ENCODE peak calls at places on chromosomes 5 and 9, in eight cellular contexts. One of them, this sample, is unnamed.

GRCh38 chr5:74636149-74636548 is 4.4 kb downstream of the ENC1 start:
- DNase-seq in suprapubic skin: no peak
- DNase-seq in psoas muscle: no peak
- DNase-seq in cardiac muscle cell: no peak
- DNase-seq in fibroblast of the aortic adventitia: no peak
- DNase-seq in GM06990: no peak
- DNase-seq in AG09309: no peak
- DNase-seq in AG04450: no peak
- DNase-seq in this sample: no peak

GRCh38 chr9:77215874-77216273 is 38.5 kb downstream of the VPS13A start:
- DNase-seq in suprapubic skin: no peak
- DNase-seq in psoas muscle: no peak
- DNase-seq in cardiac muscle cell: peak; percentile 40
- DNase-seq in fibroblast of the aortic adventitia: peak; percentile 32
- DNase-seq in GM06990: no peak
- DNase-seq in AG09309: no peak
- DNase-seq in AG04450: no peak
- DNase-seq in this sample: no peak

GRCh38 chr5:142280066-142281011 is 44.5 kb downstream of the SPRY4 start:
- DNase-seq in suprapubic skin: no peak
- DNase-seq in psoas muscle: peak; percentile 78
- DNase-seq in cardiac muscle cell: peak; percentile 84
- DNase-seq in fibroblast of the aortic adventitia: peak; percentile 12
- DNase-seq in GM06990: no peak
- DNase-seq in AG09309: no peak
- DNase-seq in AG04450: no peak
- DNase-seq in this sample: no peak

GRCh38 chr5:4700082-4700481 is 440.0 kb upstream of the ADAMTS16 start:
- DNase-seq in suprapubic skin: peak; percentile 74
- DNase-seq in psoas muscle: peak; percentile 60
- DNase-seq in cardiac muscle cell: peak; percentile 4
- DNase-seq in fibroblast of the aortic adventitia: peak; percentile 71
- DNase-seq in GM06990: no peak
- DNase-seq in AG09309: no peak
- DNase-seq in AG04450: no peak
- DNase-seq in this sample: peak; percentile 84

GRCh38 chr5:39420482-39421145 is 4.2 kb downstream of the DAB2 start:
- DNase-seq in suprapubic skin: peak; percentile 87
- DNase-seq in psoas muscle: peak; percentile 76
- DNase-seq in cardiac muscle cell: peak; percentile 89
- DNase-seq in fibroblast of the aortic adventitia: peak; percentile 92
- DNase-seq in GM06990: no peak
- DNase-seq in AG09309: peak; percentile 57
- DNase-seq in AG04450: no peak
- DNase-seq in this sample: no peak

GRCh38 chr9:130844028-130844427 is 9.0 kb downstream of the ABL1 start:
- DNase-seq in suprapubic skin: no peak
- DNase-seq in psoas muscle: peak; percentile 66
- DNase-seq in cardiac muscle cell: no peak
- DNase-seq in fibroblast of the aortic adventitia: peak; percentile 60
- DNase-seq in GM06990: no peak
- DNase-seq in AG09309: no peak
- DNase-seq in AG04450: no peak
- DNase-seq in this sample: no peak

GRCh38 chr5:64666058-64666457 is 24.2 kb upstream of the SHISAL2B start:
- DNase-seq in suprapubic skin: no peak
- DNase-seq in psoas muscle: no peak
- DNase-seq in cardiac muscle cell: peak; percentile 88
- DNase-seq in fibroblast of the aortic adventitia: peak; percentile 78
- DNase-seq in GM06990: no peak
- DNase-seq in AG09309: peak; percentile 58
- DNase-seq in AG04450: peak; percentile 29
- DNase-seq in this sample: no peak

GRCh38 chr5:178668579-178668978 is 41.7 kb upstream of the CLK4 start:
- DNase-seq in suprapubic skin: no peak
- DNase-seq in psoas muscle: no peak
- DNase-seq in cardiac muscle cell: no peak
- DNase-seq in fibroblast of the aortic adventitia: no peak
- DNase-seq in GM06990: no peak
- DNase-seq in AG09309: no peak
- DNase-seq in AG04450: no peak
- DNase-seq in this sample: no peak

GRCh38 chr9:37622462-37622861 is 28.3 kb upstream of the FRMPD1 start:
- DNase-seq in suprapubic skin: no peak
- DNase-seq in psoas muscle: no peak
- DNase-seq in cardiac muscle cell: no peak
- DNase-seq in fibroblast of the aortic adventitia: peak; percentile 29
- DNase-seq in GM06990: no peak
- DNase-seq in AG09309: peak; percentile 20
- DNase-seq in AG04450: no peak
- DNase-seq in this sample: no peak

GRCh38 chr9:132631280-132631679 is 38.5 kb downstream of the DDX31 start:
- DNase-seq in suprapubic skin: no peak
- DNase-seq in psoas muscle: no peak
- DNase-seq in cardiac muscle cell: no peak
- DNase-seq in fibroblast of the aortic adventitia: peak; percentile 19
- DNase-seq in GM06990: no peak
- DNase-seq in AG09309: peak; percentile 11
- DNase-seq in AG04450: peak; percentile 20
- DNase-seq in this sample: no peak

GRCh38 chr5:179967489-179967888 is 59.8 kb upstream of the TBC1D9B start:
- DNase-seq in suprapubic skin: no peak
- DNase-seq in psoas muscle: no peak
- DNase-seq in cardiac muscle cell: no peak
- DNase-seq in fibroblast of the aortic adventitia: no peak
- DNase-seq in GM06990: no peak
- DNase-seq in AG09309: no peak
- DNase-seq in AG04450: no peak
- DNase-seq in this sample: no peak

GRCh38 chr5:88245893-88246244 is 22.8 kb downstream of the TMEM161B start:
- DNase-seq in suprapubic skin: no peak
- DNase-seq in psoas muscle: no peak
- DNase-seq in cardiac muscle cell: no peak
- DNase-seq in fibroblast of the aortic adventitia: no peak
- DNase-seq in GM06990: no peak
- DNase-seq in AG09309: no peak
- DNase-seq in AG04450: no peak
- DNase-seq in this sample: no peak

GRCh38 chr9:129523953-129524847 is 96.7 kb downstream of the C9orf50 start:
- DNase-seq in suprapubic skin: no peak
- DNase-seq in psoas muscle: no peak
- DNase-seq in cardiac muscle cell: no peak
- DNase-seq in fibroblast of the aortic adventitia: no peak
- DNase-seq in GM06990: no peak
- DNase-seq in AG09309: no peak
- DNase-seq in AG04450: no peak
- DNase-seq in this sample: no peak

DNA sequence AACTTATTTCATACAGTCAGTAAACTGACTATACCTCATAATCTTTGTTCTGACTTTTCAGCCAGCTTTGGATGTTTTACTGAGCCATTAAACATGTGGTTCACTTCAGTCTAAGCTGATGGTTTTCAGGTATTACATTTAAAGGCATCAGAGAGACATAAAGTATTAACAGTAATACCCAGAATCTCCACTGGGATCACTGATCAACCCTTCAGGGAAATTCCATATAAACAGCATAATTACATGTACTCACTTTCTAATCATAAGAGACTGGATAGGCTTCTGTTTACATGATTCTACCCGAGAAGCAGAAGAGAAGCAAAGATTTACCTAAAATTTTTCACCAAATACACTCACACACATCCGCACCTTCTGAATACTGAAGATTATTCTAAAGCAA is 186.7 kb upstream of the FREM1 start:
- DNase-seq in suprapubic skin: no peak
- DNase-seq in psoas muscle: no peak
- DNase-seq in cardiac muscle cell: no peak
- DNase-seq in fibroblast of the aortic adventitia: no peak
- DNase-seq in GM06990: no peak
- DNase-seq in AG09309: no peak
- DNase-seq in AG04450: no peak
- DNase-seq in this sample: no peak
- TF ChIP-seq CTCF in suprapubic skin: no peak
- TF ChIP-seq CTCF in psoas muscle: no peak
- TF ChIP-seq CTCF in cardiac muscle cell: no peak
- TF ChIP-seq CTCF in fibroblast of the aortic adventitia: no peak
- TF ChIP-seq CTCF in GM06990: no peak
- TF ChIP-seq CTCF in AG09309: no peak
- TF ChIP-seq CTCF in AG04450: no peak
- TF ChIP-seq CTCF in this sample: no peak

DNA sequence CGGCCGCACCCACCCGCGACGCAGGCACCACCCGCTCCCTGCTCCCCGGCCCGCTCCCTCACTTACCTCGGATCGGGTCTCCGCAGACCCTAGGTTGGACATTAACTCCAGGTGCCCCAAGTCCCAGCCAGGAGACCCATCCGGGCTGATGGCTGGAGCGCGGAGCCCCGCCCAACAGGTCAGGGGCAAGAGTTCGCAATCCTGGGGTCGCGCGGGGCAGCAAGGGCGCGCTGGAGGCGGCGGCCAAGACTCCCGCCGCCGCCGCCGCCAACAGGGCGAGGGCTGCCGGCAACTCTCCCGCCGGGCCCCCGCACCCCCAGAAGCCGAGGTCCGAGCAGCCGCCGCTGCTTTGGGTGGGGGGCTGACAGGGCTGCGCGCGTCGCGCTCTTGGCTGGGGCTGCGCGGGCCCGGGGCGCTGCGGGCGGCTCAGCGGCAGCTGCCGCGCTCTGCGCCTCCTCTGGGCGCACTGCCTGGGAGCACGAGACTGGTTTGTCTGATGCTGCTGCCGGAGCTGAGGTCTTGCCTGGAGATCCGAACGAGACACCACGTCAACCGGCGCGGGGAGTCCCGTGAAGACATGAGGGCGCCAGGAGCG is 303 bp downstream of the GDNF start:
- DNase-seq in suprapubic skin: peak; percentile 70
- DNase-seq in psoas muscle: peak; percentile 78
- DNase-seq in cardiac muscle cell: peak; percentile 69
- DNase-seq in fibroblast of the aortic adventitia: peak; percentile 60
- DNase-seq in GM06990: peak; percentile 7
- DNase-seq in AG09309: no peak
- DNase-seq in AG04450: no peak
- DNase-seq in this sample: no peak
- H3K4me3 ChIP-seq in suprapubic skin: peak overlapping the region; percentile 57
- H3K4me3 ChIP-seq in psoas muscle: peak overlapping the region; percentile 73
- H3K4me3 ChIP-seq in cardiac muscle cell: peak overlapping the region; percentile 40
- H3K4me3 ChIP-seq in fibroblast of the aortic adventitia: peak overlapping the region; percentile 68
- H3K4me3 ChIP-seq in GM06990: no peak overlapping the region
- H3K4me3 ChIP-seq in AG09309: peak overlapping the region; percentile 93
- H3K4me3 ChIP-seq in AG04450: peak overlapping the region; percentile 74
- H3K4me3 ChIP-seq in this sample: peak overlapping the region; percentile 40

DNA sequence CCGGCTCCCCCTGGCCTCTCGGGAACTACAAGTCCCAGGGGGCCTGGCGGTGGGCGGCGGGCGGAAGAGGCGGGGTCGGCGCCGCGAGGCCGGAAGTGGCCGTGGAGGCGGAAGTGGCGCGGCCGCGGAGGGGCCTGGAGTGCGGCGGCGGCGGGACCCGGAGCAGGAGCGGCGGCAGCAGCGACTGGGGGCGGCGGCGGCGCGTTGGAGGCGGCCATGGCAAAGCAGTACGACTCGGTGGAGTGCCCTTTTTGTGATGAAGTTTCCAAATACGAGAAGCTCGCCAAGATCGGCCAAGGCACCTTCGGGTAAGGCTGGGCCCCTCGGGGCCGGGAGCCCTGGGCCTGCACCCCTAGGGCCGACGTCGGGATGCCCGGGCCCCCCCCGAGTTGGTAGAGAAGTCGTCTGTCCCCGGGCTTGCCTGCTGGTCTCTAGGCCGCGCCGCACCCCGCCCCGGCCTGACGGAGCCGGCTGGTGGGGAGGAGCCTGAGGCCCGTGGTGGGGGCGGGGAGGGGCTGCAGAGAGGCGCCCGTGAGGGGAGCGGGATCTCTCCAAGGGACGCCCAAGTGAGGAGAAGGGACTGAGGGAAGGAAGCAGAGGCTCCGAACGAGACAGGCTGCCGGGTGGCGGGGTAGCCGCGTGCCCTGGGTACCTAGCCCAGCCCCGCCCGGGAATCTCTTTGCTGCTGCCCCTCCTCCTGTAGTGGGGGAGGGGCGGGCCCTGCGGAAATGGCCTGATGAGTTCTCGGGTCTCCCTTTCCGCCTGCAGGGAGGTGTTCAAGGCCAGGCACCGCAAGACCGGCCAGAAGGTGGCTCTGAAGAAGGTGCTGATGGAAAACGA is at the start of gene CDK9:
- DNase-seq in suprapubic skin: peak; percentile 93
- DNase-seq in psoas muscle: peak; percentile 96
- DNase-seq in cardiac muscle cell: peak; percentile 94
- DNase-seq in fibroblast of the aortic adventitia: peak; percentile 82
- DNase-seq in GM06990: peak; percentile 93
- DNase-seq in AG09309: no peak
- DNase-seq in AG04450: no peak
- DNase-seq in this sample: no peak
- TF ChIP-seq CTCF in suprapubic skin: no peak
- TF ChIP-seq CTCF in psoas muscle: no peak
- TF ChIP-seq CTCF in cardiac muscle cell: no peak
- TF ChIP-seq CTCF in fibroblast of the aortic adventitia: no peak
- TF ChIP-seq CTCF in GM06990: no peak
- TF ChIP-seq CTCF in AG09309: no peak
- TF ChIP-seq CTCF in AG04450: no peak
- TF ChIP-seq CTCF in this sample: no peak

DNA sequence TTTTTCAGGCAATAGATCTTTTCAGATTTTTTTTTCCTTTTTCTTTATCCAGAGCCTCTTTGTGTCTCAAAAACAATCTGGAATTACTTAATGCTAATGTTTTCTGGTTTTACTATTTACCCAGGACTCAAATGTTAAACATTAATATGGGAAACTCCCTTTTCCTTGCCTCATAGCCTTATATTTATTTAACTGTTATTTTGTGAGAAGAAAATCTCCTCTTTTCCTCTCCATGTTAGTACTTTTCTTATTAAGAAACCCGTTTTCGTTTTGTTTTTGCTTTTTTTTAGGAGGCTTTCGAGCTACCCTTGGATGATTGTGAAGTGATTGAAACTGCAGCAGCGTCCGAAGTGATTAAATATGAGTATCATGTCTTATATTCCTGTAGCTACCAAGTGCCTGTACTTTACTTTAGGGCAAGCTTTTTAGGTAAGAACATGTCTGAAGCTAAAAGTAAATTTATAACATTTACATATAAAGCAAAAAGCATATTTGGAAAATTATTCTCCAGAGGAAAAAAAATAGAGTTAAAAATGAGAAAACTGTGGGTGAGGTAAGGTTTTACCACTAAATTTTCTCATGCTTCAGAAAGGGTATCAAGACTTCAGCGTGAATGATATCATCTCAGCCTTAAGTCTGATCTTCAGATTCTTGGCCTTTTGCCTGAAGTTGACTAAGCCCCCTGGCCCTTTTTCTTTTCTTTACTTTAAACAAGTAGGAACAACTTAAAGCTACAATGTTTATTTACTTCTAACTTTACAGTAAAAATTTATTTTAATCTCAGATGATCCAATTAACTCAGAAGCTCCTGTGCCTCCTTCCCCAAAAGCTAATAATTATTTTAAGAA is 113.8 kb downstream of the RPS23 start:
- DNase-seq in suprapubic skin: no peak
- DNase-seq in psoas muscle: no peak
- DNase-seq in cardiac muscle cell: peak; percentile 63
- DNase-seq in fibroblast of the aortic adventitia: peak; percentile 85
- DNase-seq in GM06990: no peak
- DNase-seq in AG09309: no peak
- DNase-seq in AG04450: peak; percentile 85
- DNase-seq in this sample: peak; percentile 86
- H3K4me3 ChIP-seq in suprapubic skin: no peak overlapping the region
- H3K4me3 ChIP-seq in psoas muscle: no peak overlapping the region
- H3K4me3 ChIP-seq in cardiac muscle cell: no peak overlapping the region
- H3K4me3 ChIP-seq in fibroblast of the aortic adventitia: peak overlapping the region; percentile 39
- H3K4me3 ChIP-seq in GM06990: no peak overlapping the region
- H3K4me3 ChIP-seq in AG09309: no peak overlapping the region
- H3K4me3 ChIP-seq in AG04450: no peak overlapping the region
- H3K4me3 ChIP-seq in this sample: peak overlapping the region; percentile 36

This sample was measured in epithelial cell of proximal tubule.